ENCODE peak calls at places on chromosome 15, in four cellular contexts. P, O, E and I are unnamed samples.

GRCh38 chr15:42760759-42761158 is 23.8 kb upstream of the CDAN1 start:
- DNase-seq in E (no peak), O (no peak), P (no peak), I (no peak)

GRCh38 chr15:88609344-88609743 is 11.8 kb upstream of the AEN start:
- DNase-seq in E (no peak), P (no peak), O (no peak), I (no peak)

GRCh38 chr15:58528197-58528870 is 96.5 kb downstream of the LIPC start:
- DNase-seq in P (peak), O (no peak), E (peak), I (no peak)

GRCh38 chr15:31228980-31229826 is 97.4 kb upstream of the KLF13 start:
- DNase-seq in O (no peak), E (no peak), P (peak), I (no peak)

GRCh38 chr15:25850154-25851111 is 12.7 kb downstream of the ATP10A start:
- DNase-seq in E (peak), P (peak), O (peak), I (peak)

GRCh38 chr15:72099155-72099554 is 18.8 kb downstream of the MYO9A start:
- DNase-seq in E (no peak), O (no peak), P (no peak), I (no peak)

GRCh38 chr15:81225161-81225671 is 28.5 kb downstream of the IL16 start:
- DNase-seq in P (no peak), O (no peak), E (no peak), I (no peak)

GRCh38 chr15:37490707-37491106 is 390.4 kb upstream of the MEIS2 start:
- DNase-seq in P (no peak), O (no peak), E (no peak), I (no peak)

GRCh38 chr15:85795669-85796305 is 1.1 kb upstream of the KLHL25 start:
- DNase-seq in P (no peak), O (no peak), E (no peak), I (no peak)

GRCh38 chr15:62403164-62403809 is 238.2 kb upstream of the C2CD4B start:
- DNase-seq in O (no peak), P (no peak), E (peak), I (no peak)

GRCh38 chr15:48537277-48538113 is 108.0 kb downstream of the FBN1 start:
- DNase-seq in O (no peak), E (peak), P (no peak), I (no peak)